ENCODE peak calls at places on chromosomes 3 and 15, in four cellular contexts. I is HS-27A, Q is cardiac muscle cell, T is tibial nerve. E is an unnamed sample.

GRCh38 chr15:41809526-41810220 is 18.2 kb upstream of the JMJD7 start:
- DNase-seq in I (no peak), Q (no peak), T (no peak), E (no peak)

GRCh38 chr3:124890573-124891190 is 3.5 kb upstream of the ITGB5 start:
- DNase-seq in I (no peak), Q (no peak), T (no peak), E (no peak)

GRCh38 chr15:65856821-65857455 is 12.4 kb upstream of the RAB11A start:
- DNase-seq in I (no peak), Q (peak; percentile 72), T (peak; percentile 80), E (peak; percentile 53)

GRCh38 chr15:47390208-47390765 is 327.0 kb upstream of the SEMA6D start:
- DNase-seq in I (no peak), Q (no peak), T (no peak), E (no peak)

GRCh38 chr15:35713733-35714132 is 167.8 kb upstream of the DPH6 start:
- DNase-seq in I (peak; percentile 77), Q (no peak), T (no peak), E (peak; percentile 78)

GRCh38 chr3:78140274-78140673 is 1100.4 kb downstream of the ROBO2 start:
- DNase-seq in I (no peak), Q (no peak), T (no peak), E (peak; percentile 27)

GRCh38 chr15:69042531-69042930 is 28.0 kb downstream of the NOX5 start:
- DNase-seq in I (no peak), Q (no peak), T (no peak), E (no peak)

GRCh38 chr3:160003520-160004128 is 15.0 kb downstream of the IL12A start:
- DNase-seq in I (no peak), Q (peak; percentile 58), T (peak; percentile 15), E (peak; percentile 31)

GRCh38 chr15:69093127-69093526 is 67.3 kb upstream of the GLCE start:
- DNase-seq in I (no peak), Q (no peak), T (no peak), E (peak; percentile 12)

GRCh38 chr3:37591130-37591865 is 270.4 kb upstream of the CTDSPL start:
- DNase-seq in I (no peak), Q (no peak), T (no peak), E (no peak)

GRCh38 chr3:49871536-49872157 is 1.9 kb upstream of the CAMKV start:
- DNase-seq in I (no peak), Q (no peak), T (no peak), E (no peak)

GRCh38 chr3:71549948-71550347 is 33.6 kb downstream of the FOXP1 start:
- DNase-seq in I (no peak), Q (no peak), T (no peak), E (peak; percentile 51)